ENCODE peak calls at places on chromosomes 5 and 9, in five cellular contexts. K is HCT116; A is transverse colon; H is CD4-positive, CD25-positive, alpha-beta regulatory T cell; R is tibial artery. Q is an unnamed sample. For H3K4me1, the result is how much of the 10 kb centered on the place peaks cover.

GRCh38 chr5:124675921-124676846 is 70.3 kb downstream of the ZNF608 start:
- DNase-seq in K (no peak), A (no peak), H (no peak), R (no peak), Q (no peak)

GRCh38 chr9:125580701-125581286 is 126.2 kb downstream of the MAPKAP1 start:
- DNase-seq in K (no peak), A (no peak), H (no peak), R (no peak), Q (no peak)

GRCh38 chr5:8327016-8327415 is 458.1 kb downstream of the MTRR start:
- DNase-seq in K (no peak), A (no peak), H (no peak), R (no peak), Q (no peak)

GRCh38 chr9:21883642-21884041 is 81.2 kb downstream of the MTAP start:
- DNase-seq in K (peak), A (no peak), H (peak), R (no peak), Q (no peak)

GRCh38 chr5:157366741-157367684 is 93.0 kb upstream of the NIPAL4 start:
- DNase-seq in K (no peak), A (no peak), H (no peak), R (peak), Q (peak)

GRCh38 chr9:124769451-124770358 is 1.4 kb downstream of the NR6A1 start:
- DNase-seq in K (peak), A (peak), H (no peak), R (no peak), Q (no peak)

GRCh38 chr5:171667341-171668096 is 118.1 kb upstream of the SMIM23 start:
- DNase-seq in K (no peak), A (no peak), H (no peak), R (peak), Q (peak)

GRCh38 chr5:14365831-14366435 is 215.7 kb upstream of the OTULINL start:
- DNase-seq in K (no peak), A (no peak), H (peak), R (no peak), Q (no peak)

GRCh38 chr9:7185612-7186011 is 427.8 kb downstream of the KDM4C start:
- DNase-seq in K (peak), A (no peak), H (no peak), R (no peak), Q (no peak)

GRCh38 chr9:114501786-114502682 is 3.2 kb downstream of the WHRN start:
- DNase-seq in K (no peak), A (no peak), H (no peak), R (no peak), Q (no peak)

GRCh38 chr5:34923694-34924461 is 5.5 kb upstream of the DNAJC21 start:
- DNase-seq in K (peak), A (no peak), H (peak), R (no peak), Q (no peak)

GRCh38 chr5:157107508-157107907 is 1.3 kb downstream of the HAVCR2 start:
- DNase-seq in K (no peak), A (no peak), H (no peak), R (no peak), Q (no peak)

GRCh38 chr5:464843-465590 is 22.0 kb downstream of the EXOC3 start:
- DNase-seq in K (no peak), A (peak), H (no peak), R (peak), Q (no peak)

GRCh38 chr9:113990570-113990907 is 87.6 kb downstream of the AMBP start:
- DNase-seq in K (no peak), A (no peak), H (no peak), R (no peak), Q (no peak)

GRCh38 chr5:132074091-132074771 is 642 bp downstream of the CSF2 start:
- DNase-seq in K (no peak), A (no peak), H (no peak), R (no peak), Q (no peak)

GRCh38 chr5:14011089-14012004 is 66.9 kb upstream of the DNAH5 start:
- DNase-seq in K (peak), A (peak), H (peak), R (peak), Q (peak)

GRCh38 chr5:77637170-77638074 is 1.1 kb downstream of the OTP start:
- DNase-seq in K (no peak), A (no peak), H (no peak), R (no peak), Q (no peak)

GRCh38 chr9:138075496-138075895 is 197.9 kb downstream of the CACNA1B start:
- DNase-seq in K (no peak), A (no peak), H (no peak), R (no peak), Q (no peak)

GRCh38 chr5:71782393-71782770 is 63.3 kb downstream of the CARTPT start:
- DNase-seq in K (no peak), A (no peak), H (no peak), R (no peak), Q (no peak)

GRCh38 chr5:132656774-132657355 is 1.1 kb upstream of the IL13 start:
- DNase-seq in K (no peak), A (no peak), H (no peak), R (no peak), Q (no peak)

GRCh38 chr9:113631811-113632665 is 168.5 kb downstream of the RGS3 start:
- DNase-seq in K (no peak), A (no peak), H (no peak), R (peak), Q (no peak)

GRCh38 chr5:59188415-59189225 is 605.7 kb downstream of the RAB3C start:
- DNase-seq in K (peak), A (peak), H (peak), R (peak), Q (no peak)

GRCh38 chr5:79771387-79771786 is 81.8 kb downstream of the CMYA5 start:
- DNase-seq in K (no peak), A (no peak), H (no peak), R (no peak), Q (no peak)

GRCh38 chr5:21031001-21031400 is 1043.0 kb upstream of the CDH18 start:
- DNase-seq in K (no peak), A (no peak), H (no peak), R (no peak), Q (no peak)

GRCh38 chr5:36944607-36945225 is 68.1 kb downstream of the NIPBL start:
- DNase-seq in K (peak), A (no peak), H (peak), R (no peak), Q (no peak)

GRCh38 chr5:57884346-57885102 is 401.9 kb upstream of the ACTBL2 start:
- DNase-seq in K (no peak), A (no peak), H (no peak), R (no peak), Q (no peak)

GRCh38 chr9:130138791-130139190 is 33.4 kb upstream of the NCS1 start:
- DNase-seq in K (no peak), A (peak), H (peak), R (peak), Q (peak)

GRCh38 chr5:15366676-15367391 is 133.1 kb upstream of the FBXL7 start:
- DNase-seq in K (no peak), A (no peak), H (no peak), R (no peak), Q (no peak)

GRCh38 chr5:15373151-15373550 is 126.8 kb upstream of the FBXL7 start:
- DNase-seq in K (no peak), A (no peak), H (no peak), R (no peak), Q (no peak)

GRCh38 chr5:15368835-15369234 is 131.1 kb upstream of the FBXL7 start:
- DNase-seq in K (no peak), A (no peak), H (no peak), R (no peak), Q (no peak)

GRCh38 chr5:15365040-15365439 is 134.9 kb upstream of the FBXL7 start:
- DNase-seq in K (no peak), A (no peak), H (no peak), R (no peak), Q (no peak)

DNA sequence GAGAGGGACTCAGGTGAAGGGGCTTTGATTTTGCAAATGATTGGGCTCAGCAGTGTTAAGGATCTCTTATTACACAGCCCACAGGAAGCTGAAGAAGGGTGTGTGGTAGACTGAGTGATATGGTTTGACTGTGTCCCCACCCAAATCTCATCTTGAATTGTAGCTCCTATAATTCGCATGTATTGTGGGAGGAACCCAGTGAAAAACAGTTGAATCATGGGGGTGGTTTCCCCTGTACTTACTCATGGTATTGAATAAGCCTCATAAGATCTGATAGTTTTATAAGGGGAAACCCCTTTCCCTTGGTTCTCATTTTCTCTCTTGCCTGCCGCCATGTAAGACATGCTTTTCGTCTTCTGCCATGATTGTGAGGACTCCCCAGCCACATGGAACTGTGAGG is 132.5 kb upstream of the FBXL7 start:
- DNase-seq in K (no peak), A (no peak), H (no peak), R (no peak), Q (no peak)
- H3K4me1 ChIP-seq in K (under half), A (under half), H (under half), R (under half), Q (under half)

GRCh38 chr9:95803197-95803596 is 72.3 kb upstream of the ERCC6L2 start:
- DNase-seq in K (no peak), A (no peak), H (no peak), R (no peak), Q (no peak)
- H3K4me1 ChIP-seq in K (under half), A (under half), H (under half), R (under half), Q (under half)

GRCh38 chr5:169176686-169177430 is 124.1 kb downstream of the SLIT3 start:
- DNase-seq in K (no peak), A (no peak), H (no peak), R (no peak), Q (no peak)
- H3K4me1 ChIP-seq in K (under half), A (under half), H (under half), R (under half), Q (under half)

GRCh38 chr5:115835481-115835880 is 5.9 kb downstream of the ATG12 start:
- DNase-seq in K (no peak), A (no peak), H (no peak), R (no peak), Q (no peak)

GRCh38 chr5:115842089-115842881 is 550 bp downstream of the AP3S1 start:
- DNase-seq in K (peak), A (no peak), H (peak), R (peak), Q (no peak)

GRCh38 chr5:115840825-115841224 is 540 bp downstream of the ATG12 start:
- DNase-seq in K (no peak), A (no peak), H (no peak), R (no peak), Q (no peak)

GRCh38 chr5:115841382-115842088 is at the start of the genes AP3S1 and ATG12:
- DNase-seq in K (peak), A (peak), H (peak), R (peak), Q (peak)

DNA sequence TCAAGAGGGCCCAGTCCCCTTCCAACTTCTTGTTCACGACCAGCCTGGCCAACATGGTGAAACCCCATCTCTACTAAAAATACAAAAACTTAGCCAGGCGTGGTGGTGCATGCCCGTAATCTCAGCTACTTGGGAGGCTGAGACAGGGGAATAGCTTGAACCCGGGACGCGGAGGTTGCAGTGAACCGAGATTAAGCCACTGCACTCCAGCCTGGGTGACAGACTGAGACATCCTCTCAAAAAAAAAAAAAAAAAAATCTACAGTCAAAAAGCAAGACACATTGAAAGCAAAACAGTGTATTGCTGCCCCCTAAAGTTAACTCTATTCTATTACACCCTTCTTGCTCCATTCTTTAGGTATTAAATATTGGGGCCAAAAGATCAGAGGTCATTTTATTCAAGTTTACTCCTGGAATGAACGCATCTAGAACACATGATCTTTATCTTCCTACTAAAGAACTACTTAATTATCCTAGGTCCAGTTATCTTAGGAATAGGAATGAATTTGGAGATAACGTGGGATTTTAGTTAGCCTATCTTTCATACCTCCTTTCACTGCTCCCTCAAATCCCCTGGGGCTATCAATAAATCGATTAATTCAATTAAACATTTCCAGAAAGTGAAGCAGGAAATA is 2.4 kb downstream of the ATG12 start:
- DNase-seq in K (no peak), A (peak), H (peak), R (peak), Q (no peak)
- H3K4me1 ChIP-seq in K (under half), A (under half), H (under half), R (under half), Q (under half)

DNA sequence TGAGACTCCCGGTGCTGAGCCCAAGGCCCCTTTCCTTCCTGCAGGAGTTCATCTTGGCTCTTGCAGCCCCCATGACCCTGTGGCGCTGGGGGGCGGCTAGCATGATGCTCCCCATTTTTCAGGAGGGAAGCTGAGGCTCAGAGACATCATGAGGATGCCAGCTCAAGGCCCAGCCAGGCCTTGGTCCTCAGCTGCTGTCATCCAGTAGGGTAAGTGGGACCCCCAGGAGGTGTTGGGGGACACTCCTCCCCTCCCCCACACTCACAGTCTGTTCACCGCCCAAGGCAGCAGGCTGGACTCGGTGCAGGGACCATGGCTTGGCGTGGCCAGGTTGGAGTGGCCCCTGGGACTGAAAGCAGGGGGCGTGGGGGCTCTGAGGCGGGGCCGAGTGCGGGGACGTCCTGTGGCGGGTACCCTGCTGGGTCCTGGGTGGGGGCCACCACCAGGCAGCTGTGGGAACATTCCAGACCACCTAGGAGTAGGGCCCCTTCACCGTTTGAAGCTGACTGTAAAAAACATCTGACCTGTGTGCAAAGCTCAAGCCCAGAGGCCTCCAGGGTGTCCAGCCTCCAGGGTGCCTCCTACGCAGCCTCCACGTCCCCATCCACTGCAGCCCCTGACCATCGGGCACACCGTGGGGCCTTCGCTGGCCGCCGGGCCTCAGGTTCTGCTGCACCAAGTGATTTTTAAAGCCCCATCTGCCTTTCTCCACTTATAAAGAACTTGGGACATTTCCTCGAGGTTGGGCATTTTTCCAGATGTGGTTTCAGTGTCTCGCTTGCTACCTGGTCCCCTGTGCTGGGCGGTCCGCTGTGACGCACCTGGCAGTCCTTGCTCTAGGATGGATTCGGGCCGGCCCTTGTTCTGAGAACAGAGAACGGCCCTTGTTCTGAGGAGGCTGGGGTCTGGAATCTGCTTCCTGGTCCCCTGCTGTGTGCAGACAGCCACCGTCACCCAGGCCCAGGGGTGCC is 3.4 kb upstream of the NOTCH1 start:
- DNase-seq in K (no peak), A (no peak), H (no peak), R (no peak), Q (no peak)
- H3K4me1 ChIP-seq in K (half or more), A (under half), H (under half), R (under half), Q (under half)

GRCh38 chr9:95099321-95100070 is 218.0 kb downstream of the FANCC start:
- DNase-seq in K (no peak), A (no peak), H (no peak), R (no peak), Q (no peak)
- H3K4me1 ChIP-seq in K (under half), A (under half), H (under half), R (under half), Q (under half)

GRCh38 chr9:121720311-121720991 is 69.0 kb downstream of the DAB2IP start:
- DNase-seq in K (no peak), A (peak), H (no peak), R (no peak), Q (no peak)
- H3K4me1 ChIP-seq in K (under half), A (under half), H (under half), R (under half), Q (half or more)

DNA sequence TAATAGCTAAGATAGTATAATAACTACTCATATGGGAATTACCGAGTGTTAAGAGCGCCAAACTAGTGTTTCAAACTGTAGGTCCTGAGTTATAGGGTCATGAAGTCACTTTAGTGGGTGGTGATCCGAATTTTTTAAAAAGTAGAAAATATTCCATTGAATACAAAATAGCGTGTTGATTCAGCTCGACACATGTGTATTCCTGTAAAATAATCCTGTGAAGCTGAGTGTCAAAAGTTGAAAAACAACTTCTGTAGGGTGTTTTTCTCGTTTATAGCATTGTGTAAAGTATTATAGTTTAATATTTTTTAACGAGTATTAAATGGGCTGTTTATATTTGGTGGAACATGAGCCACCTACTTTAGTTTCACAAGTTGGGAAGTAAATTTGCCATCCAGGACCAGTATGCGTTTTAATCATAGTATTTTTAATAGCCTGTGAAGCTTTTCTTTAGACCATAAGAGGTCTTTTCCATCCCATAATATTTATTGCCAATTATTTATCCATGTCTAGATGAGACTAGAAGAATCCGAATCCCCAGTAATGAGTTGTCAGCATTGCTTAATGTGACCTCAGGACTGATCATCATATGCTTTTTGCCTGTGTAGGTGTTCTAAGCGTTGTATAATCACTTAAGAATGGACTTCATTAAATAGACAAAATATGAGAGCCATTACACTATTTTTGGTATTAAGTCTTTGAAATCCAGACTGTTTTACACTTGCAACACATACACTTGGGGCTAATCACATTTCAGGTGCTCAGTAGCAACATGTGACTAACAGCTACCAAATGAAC is 84.1 kb downstream of the PTPDC1 start:
- DNase-seq in K (no peak), A (no peak), H (no peak), R (no peak), Q (no peak)
- H3K4me1 ChIP-seq in K (under half), A (under half), H (half or more), R (under half), Q (half or more)

DNA sequence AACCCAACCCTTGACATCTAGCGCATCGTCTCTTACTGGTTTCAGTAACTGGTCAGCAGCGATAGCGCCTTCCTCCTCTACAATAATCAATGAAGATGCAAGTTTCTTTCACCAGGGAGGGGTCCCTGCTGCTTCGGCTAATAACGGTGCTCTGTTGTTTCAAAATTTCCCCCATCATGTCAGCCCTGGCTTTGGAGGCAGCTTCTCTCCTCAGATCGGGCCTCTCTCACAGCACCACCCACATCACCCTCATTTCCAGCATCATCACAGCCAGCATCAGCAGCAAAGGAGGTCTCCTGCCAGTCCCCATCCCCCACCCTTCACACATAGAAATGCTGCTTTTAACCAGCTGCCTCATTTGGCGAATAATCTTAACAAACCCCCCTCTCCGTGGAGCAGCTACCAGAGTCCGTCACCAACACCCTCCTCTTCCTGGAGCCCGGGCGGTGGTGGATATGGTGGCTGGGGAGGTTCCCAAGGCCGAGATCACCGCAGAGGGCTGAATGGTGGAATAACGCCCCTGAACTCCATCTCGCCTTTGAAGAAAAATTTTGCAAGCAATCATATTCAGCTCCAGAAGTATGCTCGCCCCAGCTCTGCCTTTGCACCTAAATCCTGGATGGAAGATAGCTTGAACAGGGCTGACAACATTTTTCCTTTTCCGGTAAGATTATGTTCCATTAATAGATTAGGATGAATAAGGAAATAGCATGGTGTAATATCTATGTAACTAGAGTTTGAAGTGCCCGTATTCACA is 2.2 kb downstream of the CPEB4 start:
- DNase-seq in K (no peak), A (no peak), H (no peak), R (no peak), Q (no peak)
- H3K4me1 ChIP-seq in K (under half), A (under half), H (half or more), R (under half), Q (under half)

Q was measured in thoracic aorta.